ENCODE peak calls at places on chromosomes 4 and X, in seven cellular contexts. One of them, this sample, is unnamed.

GRCh38 chr4:7354937-7355336 is 79.8 kb downstream of the PSAPL1 start:
- DNase-seq in upper lobe of left lung: no peak
- DNase-seq in cardiac muscle cell: no peak
- DNase-seq in IMR-90: peak
- DNase-seq in CD8-positive, alpha-beta T cell: no peak
- DNase-seq in adrenal gland: no peak
- DNase-seq in brain microvascular endothelial cell: no peak
- DNase-seq in this sample: no peak

GRCh38 chr4:183635737-183636136 is 23.2 kb downstream of the RWDD4 start:
- DNase-seq in adrenal gland: no peak
- DNase-seq in cardiac muscle cell: peak
- DNase-seq in upper lobe of left lung: no peak
- DNase-seq in IMR-90: no peak
- DNase-seq in brain microvascular endothelial cell: no peak
- DNase-seq in CD8-positive, alpha-beta T cell: no peak
- DNase-seq in this sample: no peak

GRCh38 chr4:82906469-82906868 is 5.9 kb downstream of the THAP9 start:
- DNase-seq in CD8-positive, alpha-beta T cell: no peak
- DNase-seq in adrenal gland: no peak
- DNase-seq in brain microvascular endothelial cell: no peak
- DNase-seq in cardiac muscle cell: no peak
- DNase-seq in IMR-90: no peak
- DNase-seq in upper lobe of left lung: no peak
- DNase-seq in this sample: no peak

GRCh38 chr4:95504488-95504887 is 44.3 kb downstream of the UNC5C start:
- DNase-seq in IMR-90: no peak
- DNase-seq in adrenal gland: no peak
- DNase-seq in CD8-positive, alpha-beta T cell: no peak
- DNase-seq in cardiac muscle cell: no peak
- DNase-seq in upper lobe of left lung: no peak
- DNase-seq in brain microvascular endothelial cell: no peak
- DNase-seq in this sample: no peak

GRCh38 chr4:138053601-138054322 is 188.4 kb downstream of the SLC7A11 start:
- DNase-seq in adrenal gland: peak
- DNase-seq in cardiac muscle cell: peak
- DNase-seq in brain microvascular endothelial cell: peak
- DNase-seq in upper lobe of left lung: no peak
- DNase-seq in IMR-90: peak
- DNase-seq in CD8-positive, alpha-beta T cell: no peak
- DNase-seq in this sample: no peak

GRCh38 chr4:40455340-40455902 is 120.3 kb downstream of the CHRNA9 start:
- DNase-seq in cardiac muscle cell: peak
- DNase-seq in adrenal gland: peak
- DNase-seq in CD8-positive, alpha-beta T cell: no peak
- DNase-seq in upper lobe of left lung: no peak
- DNase-seq in brain microvascular endothelial cell: no peak
- DNase-seq in IMR-90: no peak
- DNase-seq in this sample: no peak

GRCh38 chrX:8848921-8849320 is 47.7 kb upstream of the FAM9A start:
- DNase-seq in upper lobe of left lung: no peak
- DNase-seq in brain microvascular endothelial cell: no peak
- DNase-seq in adrenal gland: no peak
- DNase-seq in IMR-90: peak
- DNase-seq in CD8-positive, alpha-beta T cell: no peak
- DNase-seq in cardiac muscle cell: peak
- DNase-seq in this sample: no peak

GRCh38 chr4:182465979-182466378 is 222.8 kb downstream of the TENM3 start:
- DNase-seq in brain microvascular endothelial cell: no peak
- DNase-seq in upper lobe of left lung: no peak
- DNase-seq in adrenal gland: no peak
- DNase-seq in cardiac muscle cell: no peak
- DNase-seq in IMR-90: no peak
- DNase-seq in CD8-positive, alpha-beta T cell: no peak
- DNase-seq in this sample: no peak

GRCh38 chr4:8468746-8469535 is 28.4 kb downstream of the TRMT44 start:
- DNase-seq in adrenal gland: peak
- DNase-seq in cardiac muscle cell: peak
- DNase-seq in IMR-90: peak
- DNase-seq in CD8-positive, alpha-beta T cell: peak
- DNase-seq in brain microvascular endothelial cell: peak
- DNase-seq in upper lobe of left lung: peak
- DNase-seq in this sample: peak

GRCh38 chr4:127143460-127144190 is 489.1 kb upstream of the INTU start:
- DNase-seq in brain microvascular endothelial cell: no peak
- DNase-seq in upper lobe of left lung: no peak
- DNase-seq in adrenal gland: no peak
- DNase-seq in CD8-positive, alpha-beta T cell: no peak
- DNase-seq in IMR-90: peak
- DNase-seq in cardiac muscle cell: peak
- DNase-seq in this sample: no peak

GRCh38 chrX:107711521-107712041 is 64.0 kb downstream of the TSC22D3 start:
- DNase-seq in adrenal gland: no peak
- DNase-seq in brain microvascular endothelial cell: no peak
- DNase-seq in upper lobe of left lung: no peak
- DNase-seq in CD8-positive, alpha-beta T cell: no peak
- DNase-seq in IMR-90: no peak
- DNase-seq in cardiac muscle cell: peak
- DNase-seq in this sample: no peak

GRCh38 chr4:144181386-144181785 is 40.9 kb upstream of the GYPA start:
- DNase-seq in IMR-90: no peak
- DNase-seq in brain microvascular endothelial cell: no peak
- DNase-seq in cardiac muscle cell: no peak
- DNase-seq in adrenal gland: no peak
- DNase-seq in CD8-positive, alpha-beta T cell: no peak
- DNase-seq in upper lobe of left lung: no peak
- DNase-seq in this sample: no peak

GRCh38 chr4:144176476-144176875 is 36.0 kb upstream of the GYPA start:
- DNase-seq in brain microvascular endothelial cell: peak
- DNase-seq in cardiac muscle cell: no peak
- DNase-seq in upper lobe of left lung: no peak
- DNase-seq in adrenal gland: no peak
- DNase-seq in IMR-90: no peak
- DNase-seq in CD8-positive, alpha-beta T cell: no peak
- DNase-seq in this sample: no peak

GRCh38 chr4:144183165-144183564 is 42.6 kb upstream of the GYPA start:
- DNase-seq in adrenal gland: no peak
- DNase-seq in IMR-90: no peak
- DNase-seq in cardiac muscle cell: no peak
- DNase-seq in upper lobe of left lung: no peak
- DNase-seq in brain microvascular endothelial cell: no peak
- DNase-seq in CD8-positive, alpha-beta T cell: no peak
- DNase-seq in this sample: no peak

GRCh38 chr4:144178414-144178813 is 37.9 kb upstream of the GYPA start:
- DNase-seq in upper lobe of left lung: no peak
- DNase-seq in cardiac muscle cell: peak
- DNase-seq in IMR-90: no peak
- DNase-seq in CD8-positive, alpha-beta T cell: no peak
- DNase-seq in brain microvascular endothelial cell: peak
- DNase-seq in adrenal gland: no peak
- DNase-seq in this sample: no peak

GRCh38 chr4:144179152-144179739 is 38.7 kb upstream of the GYPA start:
- DNase-seq in brain microvascular endothelial cell: peak
- DNase-seq in CD8-positive, alpha-beta T cell: no peak
- DNase-seq in upper lobe of left lung: no peak
- DNase-seq in cardiac muscle cell: no peak
- DNase-seq in adrenal gland: no peak
- DNase-seq in IMR-90: no peak
- DNase-seq in this sample: no peak
- H3K27ac ChIP-seq in brain microvascular endothelial cell: no peak
- H3K27ac ChIP-seq in CD8-positive, alpha-beta T cell: no peak
- H3K27ac ChIP-seq in upper lobe of left lung: no peak
- H3K27ac ChIP-seq in cardiac muscle cell: peak
- H3K27ac ChIP-seq in adrenal gland: no peak
- H3K27ac ChIP-seq in IMR-90: no peak
- H3K27ac ChIP-seq in this sample: no peak

DNA sequence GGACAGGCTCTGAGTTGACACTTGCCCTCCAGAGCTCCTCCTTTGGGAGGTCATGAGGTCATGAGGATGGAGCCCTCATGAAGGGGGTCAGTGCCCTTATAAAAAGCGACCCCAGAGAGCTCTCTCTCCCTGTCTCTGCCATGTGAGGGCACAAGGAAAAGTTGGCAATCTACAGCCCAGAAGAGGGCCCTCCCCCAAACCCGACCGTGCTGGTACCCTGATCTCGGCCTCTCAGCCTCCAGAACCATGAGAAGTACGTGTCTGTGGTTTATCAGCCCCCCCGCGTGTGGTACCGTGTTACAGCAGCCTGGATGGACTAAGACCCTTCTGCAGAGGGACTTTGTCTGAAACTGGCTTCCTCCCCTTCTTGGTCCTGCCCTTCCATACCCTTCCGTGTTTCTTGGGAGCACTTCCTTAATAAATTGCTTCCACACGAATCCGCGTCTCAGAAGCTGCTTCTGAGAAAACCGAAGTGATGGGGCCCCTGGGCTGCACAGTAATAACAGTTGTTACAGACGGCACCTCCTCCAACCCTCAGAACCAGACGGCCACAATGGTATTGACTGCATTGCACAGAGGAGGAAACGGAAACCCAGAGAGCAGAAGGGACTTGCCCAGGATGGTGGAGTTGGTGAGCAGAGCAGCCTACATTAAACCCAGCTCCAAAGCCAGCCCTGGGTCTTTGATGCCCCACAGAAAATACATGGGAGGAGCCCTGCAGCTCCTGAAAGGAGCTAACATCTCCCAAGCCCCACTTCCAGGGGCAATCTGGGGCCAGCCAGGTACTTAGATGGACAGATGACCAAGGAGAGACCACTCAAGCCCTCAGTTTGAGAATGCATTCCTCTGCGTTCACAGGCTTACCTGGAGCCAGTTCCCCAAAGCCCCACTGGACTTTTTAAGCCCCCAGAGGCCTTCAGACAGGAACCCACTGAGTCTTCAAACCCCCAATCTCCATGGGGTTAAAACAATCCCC is 242.7 kb downstream of the BCOR start:
- DNase-seq in brain microvascular endothelial cell: no peak
- DNase-seq in cardiac muscle cell: no peak
- DNase-seq in IMR-90: no peak
- DNase-seq in upper lobe of left lung: no peak
- DNase-seq in CD8-positive, alpha-beta T cell: peak
- DNase-seq in adrenal gland: no peak
- DNase-seq in this sample: no peak
- H3K27ac ChIP-seq in brain microvascular endothelial cell: no peak
- H3K27ac ChIP-seq in cardiac muscle cell: no peak
- H3K27ac ChIP-seq in IMR-90: no peak
- H3K27ac ChIP-seq in upper lobe of left lung: peak
- H3K27ac ChIP-seq in CD8-positive, alpha-beta T cell: peak
- H3K27ac ChIP-seq in adrenal gland: no peak
- H3K27ac ChIP-seq in this sample: no peak

DNA sequence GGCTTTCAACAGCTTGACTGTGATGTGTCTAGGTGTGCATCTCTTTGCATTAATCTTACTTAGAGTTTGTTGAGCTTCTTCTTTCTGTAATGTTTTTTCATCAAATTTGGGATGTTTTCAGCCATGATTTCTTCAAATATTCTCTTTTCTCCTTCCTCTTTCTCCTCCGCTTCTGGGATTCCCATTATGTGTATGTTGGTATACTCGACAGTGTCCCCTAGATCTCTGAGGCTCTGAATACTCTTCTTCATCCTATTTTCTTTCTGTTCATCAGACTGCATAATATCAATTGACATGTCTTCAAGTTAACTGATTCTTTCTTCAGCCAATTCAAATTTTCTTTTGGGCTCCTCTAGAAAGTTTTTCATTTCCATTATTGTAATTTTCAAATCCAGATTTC is 25.9 kb downstream of the STPG2 start:
- DNase-seq in IMR-90: no peak
- DNase-seq in cardiac muscle cell: no peak
- DNase-seq in brain microvascular endothelial cell: no peak
- DNase-seq in CD8-positive, alpha-beta T cell: no peak
- DNase-seq in adrenal gland: no peak
- DNase-seq in upper lobe of left lung: no peak
- DNase-seq in this sample: no peak
- H3K27ac ChIP-seq in IMR-90: no peak
- H3K27ac ChIP-seq in cardiac muscle cell: no peak
- H3K27ac ChIP-seq in brain microvascular endothelial cell: no peak
- H3K27ac ChIP-seq in CD8-positive, alpha-beta T cell: no peak
- H3K27ac ChIP-seq in adrenal gland: no peak
- H3K27ac ChIP-seq in upper lobe of left lung: no peak
- H3K27ac ChIP-seq in this sample: no peak

GRCh38 chr4:157170321-157170720 is 50.2 kb upstream of the GRIA2 start:
- DNase-seq in upper lobe of left lung: no peak
- DNase-seq in IMR-90: peak
- DNase-seq in brain microvascular endothelial cell: no peak
- DNase-seq in cardiac muscle cell: no peak
- DNase-seq in CD8-positive, alpha-beta T cell: no peak
- DNase-seq in adrenal gland: no peak
- DNase-seq in this sample: no peak

GRCh38 chr4:157172011-157172410 is 48.5 kb upstream of the GRIA2 start:
- DNase-seq in cardiac muscle cell: peak
- DNase-seq in CD8-positive, alpha-beta T cell: no peak
- DNase-seq in IMR-90: peak
- DNase-seq in brain microvascular endothelial cell: no peak
- DNase-seq in upper lobe of left lung: no peak
- DNase-seq in adrenal gland: no peak
- DNase-seq in this sample: no peak
- H3K27ac ChIP-seq in cardiac muscle cell: no peak
- H3K27ac ChIP-seq in CD8-positive, alpha-beta T cell: no peak
- H3K27ac ChIP-seq in IMR-90: no peak
- H3K27ac ChIP-seq in brain microvascular endothelial cell: no peak
- H3K27ac ChIP-seq in upper lobe of left lung: no peak
- H3K27ac ChIP-seq in adrenal gland: no peak
- H3K27ac ChIP-seq in this sample: no peak

GRCh38 chr4:184647391-184648101 is 1.7 kb downstream of the CASP3 start:
- DNase-seq in adrenal gland: no peak
- DNase-seq in brain microvascular endothelial cell: no peak
- DNase-seq in cardiac muscle cell: peak
- DNase-seq in upper lobe of left lung: no peak
- DNase-seq in IMR-90: peak
- DNase-seq in CD8-positive, alpha-beta T cell: no peak
- DNase-seq in this sample: no peak

GRCh38 chr4:184644553-184645307 is 4.5 kb downstream of the CASP3 start:
- DNase-seq in CD8-positive, alpha-beta T cell: no peak
- DNase-seq in IMR-90: peak
- DNase-seq in upper lobe of left lung: no peak
- DNase-seq in brain microvascular endothelial cell: no peak
- DNase-seq in cardiac muscle cell: no peak
- DNase-seq in adrenal gland: no peak
- DNase-seq in this sample: no peak

GRCh38 chr4:184645904-184646610 is 3.2 kb downstream of the CASP3 start:
- DNase-seq in adrenal gland: no peak
- DNase-seq in CD8-positive, alpha-beta T cell: no peak
- DNase-seq in IMR-90: no peak
- DNase-seq in upper lobe of left lung: no peak
- DNase-seq in cardiac muscle cell: peak
- DNase-seq in brain microvascular endothelial cell: no peak
- DNase-seq in this sample: peak

GRCh38 chr4:184641022-184641421 is 8.2 kb downstream of the CASP3 start:
- DNase-seq in cardiac muscle cell: no peak
- DNase-seq in adrenal gland: no peak
- DNase-seq in IMR-90: no peak
- DNase-seq in upper lobe of left lung: no peak
- DNase-seq in brain microvascular endothelial cell: no peak
- DNase-seq in CD8-positive, alpha-beta T cell: no peak
- DNase-seq in this sample: no peak

DNA sequence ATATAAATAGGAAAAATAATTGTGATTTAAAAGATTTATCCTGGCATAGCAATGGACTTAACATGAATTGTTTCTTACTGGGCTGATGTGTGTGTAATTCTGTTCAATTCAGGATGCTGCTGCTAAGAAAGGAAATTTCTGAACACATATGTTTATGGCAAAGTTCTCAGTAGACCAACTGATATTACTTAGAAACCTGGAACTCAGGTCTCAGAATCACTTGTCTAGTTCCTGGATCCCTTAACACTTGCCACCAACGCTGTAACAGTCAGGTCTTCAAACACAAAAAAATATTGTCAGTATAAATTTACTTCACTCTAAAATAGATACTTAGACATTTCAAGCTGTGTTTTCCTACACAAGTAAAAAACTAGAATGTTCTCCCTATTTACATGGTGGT is 5.5 kb downstream of the CASP3 start:
- DNase-seq in upper lobe of left lung: no peak
- DNase-seq in cardiac muscle cell: no peak
- DNase-seq in CD8-positive, alpha-beta T cell: no peak
- DNase-seq in IMR-90: no peak
- DNase-seq in adrenal gland: no peak
- DNase-seq in brain microvascular endothelial cell: no peak
- DNase-seq in this sample: no peak
- H3K27ac ChIP-seq in upper lobe of left lung: peak
- H3K27ac ChIP-seq in cardiac muscle cell: no peak
- H3K27ac ChIP-seq in CD8-positive, alpha-beta T cell: no peak
- H3K27ac ChIP-seq in IMR-90: no peak
- H3K27ac ChIP-seq in adrenal gland: no peak
- H3K27ac ChIP-seq in brain microvascular endothelial cell: no peak
- H3K27ac ChIP-seq in this sample: no peak

This sample was measured in substantia nigra.